ENCODE peak calls at places on chromosome 18, in four cellular contexts. Y, W, R and O are unnamed samples.

GRCh38 chr18:13453714-13454113 is 235.2 kb downstream of the LDLRAD4 start:
- DNase-seq in Y (no peak), W (no peak), R (no peak), O (no peak)

GRCh38 chr18:61655630-61656029 is 237.2 kb downstream of the RNF152 start:
- DNase-seq in Y (no peak), W (no peak), R (no peak), O (no peak)

GRCh38 chr18:32042337-32042736 is 23.7 kb downstream of the RNF125 start:
- DNase-seq in Y (no peak), W (no peak), R (no peak), O (no peak)

GRCh38 chr18:48955528-48956261 is 4.9 kb upstream of the SMAD7 start:
- DNase-seq in Y (peak), W (peak), R (no peak), O (no peak)

GRCh38 chr18:3411854-3412268 is 38.1 kb upstream of the TGIF1 start:
- DNase-seq in Y (no peak), W (peak), R (no peak), O (peak)

GRCh38 chr18:35355140-35355618 is 11.0 kb upstream of the ZNF24 start:
- DNase-seq in Y (peak), W (peak), R (peak), O (peak)

GRCh38 chr18:2547477-2548087 is 23.7 kb downstream of the METTL4 start:
- DNase-seq in Y (peak), W (peak), R (no peak), O (no peak)

GRCh38 chr18:79903787-79904356 is 47.6 kb downstream of the SLC66A2 start:
- DNase-seq in Y (no peak), W (no peak), R (no peak), O (peak)

GRCh38 chr18:35619468-35619867 is 37.9 kb downstream of the GALNT1 start:
- DNase-seq in Y (no peak), W (no peak), R (no peak), O (no peak)

GRCh38 chr18:61464551-61465102 is 131.4 kb downstream of the CDH20 start:
- DNase-seq in Y (no peak), W (no peak), R (no peak), O (no peak)

GRCh38 chr18:51721388-51721787 is 523.9 kb upstream of the MEX3C start:
- DNase-seq in Y (no peak), W (no peak), R (no peak), O (no peak)

GRCh38 chr18:60070631-60071030 is 170.8 kb downstream of the PMAIP1 start:
- DNase-seq in Y (no peak), W (no peak), R (no peak), O (no peak)

GRCh38 chr18:31513189-31513907 is 15.4 kb downstream of the DSG2 start:
- DNase-seq in Y (no peak), W (no peak), R (no peak), O (no peak)

GRCh38 chr18:3794537-3795348 is 344.8 kb downstream of the TGIF1 start:
- DNase-seq in Y (peak), W (no peak), R (no peak), O (no peak)